ENCODE peak calls at places on chromosomes 1 and 21, in nine cellular contexts. T, O, P, I, V, Q, S, M and C are unnamed samples.

GRCh38 chr1:234711400-234711799 is 101.4 kb upstream of the IRF2BP2 start:
- DNase-seq in T (no peak), O (no peak), P (no peak), I (peak; percentile 83), V (peak; percentile 78), Q (no peak), S (no peak), M (no peak), C (no peak)

GRCh38 chr1:109556563-109556962 is 8.1 kb downstream of the GNAI3 start:
- DNase-seq in T (no peak), O (no peak), P (no peak), I (no peak), V (no peak), Q (no peak), S (no peak), M (no peak), C (no peak)

GRCh38 chr1:202197670-202198359 is 4.2 kb downstream of the LGR6 start:
- DNase-seq in T (peak; percentile 23), O (no peak), P (no peak), I (no peak), V (no peak), Q (no peak), S (no peak), M (no peak), C (no peak)

GRCh38 chr21:38148046-38148445 is 108.7 kb upstream of the KCNJ15 start:
- DNase-seq in T (no peak), O (peak; percentile 56), P (no peak), I (no peak), V (no peak), Q (no peak), S (no peak), M (no peak), C (no peak)

GRCh38 chr1:46203738-46204405 is 738 bp downstream of the LURAP1 start:
- DNase-seq in T (no peak), O (peak; percentile 21), P (no peak), I (no peak), V (no peak), Q (no peak), S (peak; percentile 7), M (no peak), C (no peak)

GRCh38 chr21:42094811-42095210 is 23.7 kb downstream of the UMODL1 start:
- DNase-seq in T (no peak), O (no peak), P (no peak), I (no peak), V (no peak), Q (no peak), S (no peak), M (no peak), C (no peak)

GRCh38 chr1:221772107-221772506 is 30.2 kb upstream of the DUSP10 start:
- DNase-seq in T (peak; percentile 62), O (no peak), P (no peak), I (no peak), V (no peak), Q (no peak), S (no peak), M (no peak), C (no peak)

GRCh38 chr1:160797861-160798273 is 1.9 kb downstream of the LY9 start:
- DNase-seq in T (peak; percentile 60), O (peak; percentile 75), P (no peak), I (no peak), V (no peak), Q (peak; percentile 38), S (no peak), M (no peak), C (no peak)

GRCh38 chr1:212132040-212132439 is 96.5 kb downstream of the DTL start:
- DNase-seq in T (no peak), O (peak; percentile 30), P (no peak), I (no peak), V (no peak), Q (no peak), S (no peak), M (no peak), C (no peak)

GRCh38 chr1:22829001-22829989 is 118.7 kb downstream of the EPHB2 start:
- DNase-seq in T (no peak), O (no peak), P (peak; percentile 52), I (peak; percentile 62), V (peak; percentile 41), Q (no peak), S (no peak), M (no peak), C (no peak)

GRCh38 chr1:66334311-66334710 is 199.6 kb upstream of the SGIP1 start:
- DNase-seq in T (no peak), O (no peak), P (peak; percentile 40), I (no peak), V (no peak), Q (no peak), S (peak; percentile 66), M (no peak), C (peak; percentile 47)

GRCh38 chr1:58887059-58887458 is 103.2 kb upstream of the JUN start:
- DNase-seq in T (no peak), O (no peak), P (no peak), I (no peak), V (no peak), Q (no peak), S (no peak), M (no peak), C (no peak)

GRCh38 chr1:233127157-233127556 is 168.4 kb downstream of the PCNX2 start:
- DNase-seq in T (no peak), O (no peak), P (no peak), I (no peak), V (no peak), Q (no peak), S (peak; percentile 8), M (no peak), C (no peak)

GRCh38 chr1:63148825-63149645 is 173.3 kb upstream of the FOXD3 start:
- DNase-seq in T (no peak), O (peak; percentile 40), P (peak; percentile 72), I (peak; percentile 32), V (peak; percentile 17), Q (peak; percentile 12), S (peak; percentile 40), M (no peak), C (peak; percentile 79)

GRCh38 chr1:55478742-55479141 is 263.6 kb upstream of the USP24 start:
- DNase-seq in T (no peak), O (peak; percentile 21), P (peak; percentile 32), I (peak; percentile 40), V (peak; percentile 26), Q (peak; percentile 14), S (peak; percentile 68), M (no peak), C (peak; percentile 50)

GRCh38 chr1:32335619-32335950 is 448 bp downstream of the MARCKSL1 start:
- DNase-seq in T (no peak), O (no peak), P (peak; percentile 71), I (no peak), V (no peak), Q (no peak), S (no peak), M (no peak), C (no peak)
- H3K9me3 ChIP-seq in T (no peaks in the 10 kb centered on the region), O (no peaks in the 10 kb centered on the region), P (no peaks in the 10 kb centered on the region), I (no peaks in the 10 kb centered on the region), V (no peaks in the 10 kb centered on the region), Q (no peaks in the 10 kb centered on the region), S (no peaks in the 10 kb centered on the region), M (no peaks in the 10 kb centered on the region), C (no peaks in the 10 kb centered on the region)

GRCh38 chr1:53025778-53026131 is 36.3 kb upstream of the PODN start:
- DNase-seq in T (no peak), O (no peak), P (no peak), I (no peak), V (no peak), Q (no peak), S (no peak), M (no peak), C (no peak)
- TF ChIP-seq EZH2 in T (no peak), O (no peak), P (no peak), I (no peak), V (no peak), Q (no peak), S (no peak), M (no peak), C (no peak)

GRCh38 chr1:11059166-11059989 is 440 bp downstream of the SRM start:
- DNase-seq in T (no peak), O (peak; percentile 27), P (no peak), I (peak; percentile 13), V (no peak), Q (peak; percentile 24), S (peak; percentile 33), M (no peak), C (peak; percentile 29)

GRCh38 chr1:11058026-11058425 is 1.8 kb downstream of the SRM start:
- DNase-seq in T (no peak), O (no peak), P (no peak), I (no peak), V (no peak), Q (no peak), S (no peak), M (no peak), C (no peak)

GRCh38 chr1:11061652-11062365 is 2.0 kb upstream of the SRM start:
- DNase-seq in T (no peak), O (no peak), P (no peak), I (no peak), V (no peak), Q (no peak), S (no peak), M (no peak), C (no peak)

GRCh38 chr1:11058595-11059165 is 1.1 kb downstream of the SRM start:
- DNase-seq in T (no peak), O (peak; percentile 20), P (no peak), I (no peak), V (no peak), Q (no peak), S (no peak), M (no peak), C (no peak)

DNA sequence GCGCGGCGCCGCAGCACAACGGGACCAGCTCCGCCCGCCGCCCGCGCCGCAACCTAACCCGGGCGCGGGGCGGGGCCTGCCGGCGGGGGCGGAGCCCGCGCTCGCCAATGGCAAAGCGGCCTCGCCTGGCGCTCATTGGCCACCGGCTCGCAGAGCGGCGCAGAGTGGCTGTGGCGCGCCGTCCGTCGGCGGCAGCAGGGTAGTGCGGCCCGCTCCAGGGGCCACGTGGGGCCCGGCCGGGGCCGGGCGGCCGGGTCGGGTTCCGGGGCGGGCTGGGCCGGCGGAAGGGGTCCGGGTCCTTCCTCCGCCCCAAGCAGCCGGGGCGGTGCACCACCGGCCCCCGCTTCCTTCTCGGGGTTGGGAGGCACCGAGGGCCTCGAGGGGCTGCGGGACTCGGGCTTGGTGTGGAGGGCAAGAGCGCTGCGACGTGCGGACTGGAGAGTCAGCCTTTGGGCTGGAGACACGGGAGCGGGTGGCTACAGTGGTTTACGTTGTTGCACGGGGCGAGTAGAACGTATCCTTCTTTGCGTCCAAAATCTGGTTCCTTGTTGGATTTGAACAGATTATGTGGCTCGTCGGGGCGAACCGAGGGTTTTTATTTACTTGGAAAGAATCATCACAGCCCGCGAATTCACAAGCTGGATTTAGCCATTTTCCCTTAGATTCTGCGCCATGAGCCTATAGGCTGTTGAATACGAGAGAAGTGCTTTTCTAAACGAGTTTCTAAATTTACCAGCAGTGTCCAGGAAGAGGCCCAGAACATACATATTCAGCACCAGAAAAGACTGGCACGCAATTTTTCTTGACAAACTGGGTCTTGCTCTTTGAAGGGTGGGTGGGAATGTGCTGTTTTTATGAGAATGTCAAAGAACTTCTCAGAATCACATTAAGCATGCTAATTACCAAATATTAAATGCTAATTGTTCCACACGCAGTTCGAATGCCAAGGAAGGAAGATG is at the start of gene SRM:
- DNase-seq in T (peak; percentile 68), O (peak; percentile 90), P (peak; percentile 98), I (peak; percentile 86), V (peak; percentile 74), Q (peak; percentile 95), S (peak; percentile 89), M (peak; percentile 40), C (peak; percentile 96)
- TF ChIP-seq CTCF in T (peak; percentile 6), O (no peak), P (peak; percentile 36), I (peak; percentile 25), V (no peak), Q (no peak), S (peak; percentile 13), M (peak; percentile 13), C (no peak)

GRCh38 chr1:163165119-163165518 is 37.6 kb downstream of the RGS5 start:
- DNase-seq in T (no peak), O (no peak), P (no peak), I (no peak), V (no peak), Q (no peak), S (no peak), M (no peak), C (no peak)
- H3K9me3 ChIP-seq in T (no peaks in the 10 kb centered on the region), O (no peaks in the 10 kb centered on the region), P (no peaks in the 10 kb centered on the region), I (no peaks in the 10 kb centered on the region), V (no peaks in the 10 kb centered on the region), Q (no peaks in the 10 kb centered on the region), S (no peaks in the 10 kb centered on the region), M (no peaks in the 10 kb centered on the region), C (no peaks in the 10 kb centered on the region)